ENCODE peak calls at places on chromosomes 11 and 22, in five cellular contexts. N is upper lobe of right lung, C is psoas muscle, G is fibroblast of lung, O is OCI-LY7. P is an unnamed sample.

GRCh38 chr11:71339178-71339881 is 87.0 kb upstream of the SHANK2 start:
- DNase-seq in N (peak), G (no peak), O (no peak), C (no peak), P (no peak)

GRCh38 chr11:33912405-33913361 is 20.8 kb upstream of the LMO2 start:
- DNase-seq in N (no peak), C (no peak), O (no peak), G (peak), P (no peak)

GRCh38 chr11:123060265-123061000 is 1.5 kb downstream of the HSPA8 start:
- DNase-seq in O (peak), N (no peak), G (no peak), C (no peak), P (no peak)

GRCh38 chr22:46968359-46968740 is 205.9 kb downstream of the TBC1D22A start:
- DNase-seq in C (no peak), O (no peak), G (no peak), N (no peak), P (no peak)

GRCh38 chr11:88353835-88354496 is 16.4 kb upstream of the CTSC start:
- DNase-seq in C (no peak), N (no peak), O (no peak), G (no peak), P (no peak)

GRCh38 chr11:9274499-9275228 is 9.5 kb upstream of the DENND5A start:
- DNase-seq in N (no peak), G (no peak), O (no peak), C (no peak), P (no peak)

GRCh38 chr22:43554259-43554636 is 142.4 kb downstream of the MPPED1 start:
- DNase-seq in N (no peak), O (no peak), C (no peak), G (no peak), P (no peak)

GRCh38 chr11:128365044-128365443 is 222.3 kb downstream of the ETS1 start:
- DNase-seq in N (no peak), G (peak), O (peak), C (no peak), P (no peak)

GRCh38 chr22:45867118-45867905 is 109.7 kb downstream of the WNT7B start:
- DNase-seq in O (no peak), C (no peak), G (peak), N (peak), P (no peak)

GRCh38 chr11:75667268-75667830 is 1.5 kb downstream of the MAP6 start:
- DNase-seq in C (peak), G (no peak), O (no peak), N (peak), P (no peak)

GRCh38 chr11:66570117-66570825 is 1.9 kb upstream of the CTSF start:
- DNase-seq in N (no peak), C (no peak), O (no peak), G (no peak), P (peak)

GRCh38 chr11:8291421-8292350 is 28.0 kb upstream of the LMO1 start:
- DNase-seq in N (no peak), G (no peak), O (no peak), C (no peak), P (no peak)

GRCh38 chr11:41382927-41383326 is 76.5 kb downstream of the LRRC4C start:
- DNase-seq in N (no peak), G (no peak), O (no peak), C (no peak), P (peak)

GRCh38 chr11:75428301-75428724 is 4.7 kb downstream of the KLHL35 start:
- DNase-seq in O (peak), C (peak), G (peak), N (peak), P (peak)

GRCh38 chr11:469684-470667 is 19.9 kb downstream of the PTDSS2 start:
- DNase-seq in G (peak), O (no peak), N (peak), C (peak), P (peak)

GRCh38 chr22:48366056-48366455 is 1461.6 kb downstream of the BRD1 start:
- DNase-seq in G (no peak), N (no peak), O (no peak), C (no peak), P (no peak)

GRCh38 chr22:17369553-17370035 is 334 bp downstream of the CECR2 start:
- DNase-seq in G (peak), O (peak), C (peak), N (peak), P (no peak)

GRCh38 chr22:41976070-41976901 is 7.0 kb downstream of the SEPTIN3 start:
- DNase-seq in G (no peak), C (no peak), O (no peak), N (peak), P (no peak)

GRCh38 chr22:37045958-37046357 is 5.6 kb upstream of the KCTD17 start:
- DNase-seq in C (no peak), G (peak), O (peak), N (no peak), P (no peak)

GRCh38 chr11:74493816-74494630 is 499 bp upstream of the LIPT2 start:
- DNase-seq in G (peak), O (no peak), N (no peak), C (no peak), P (no peak)

GRCh38 chr11:30724274-30724673 is 138.1 kb upstream of the MPPED2 start:
- DNase-seq in N (no peak), O (no peak), G (no peak), C (no peak), P (no peak)

GRCh38 chr22:43375951-43376455 is 32.8 kb upstream of the SCUBE1 start:
- DNase-seq in C (no peak), N (no peak), G (no peak), O (no peak), P (peak)

GRCh38 chr11:22130462-22131053 is 62.3 kb upstream of the ANO5 start:
- DNase-seq in C (no peak), G (no peak), O (peak), N (no peak), P (no peak)

GRCh38 chr22:44753189-44754042 is 1.0 kb downstream of the ARHGAP8 start:
- DNase-seq in O (no peak), G (peak), C (no peak), N (no peak), P (peak)

GRCh38 chr22:37178350-37179125 is 9.5 kb downstream of the C1QTNF6 start:
- DNase-seq in C (peak), G (peak), N (peak), O (no peak), P (peak)

GRCh38 chr11:127238321-127238720 is 237.8 kb upstream of the KIRREL3 start:
- DNase-seq in C (no peak), O (no peak), G (no peak), N (no peak), P (no peak)

GRCh38 chr11:131845255-131845654 is 474.8 kb downstream of the NTM start:
- DNase-seq in G (no peak), O (no peak), C (no peak), N (no peak), P (no peak)

GRCh38 chr22:43862074-43862881 is at the start of gene SULT4A1:
- DNase-seq in G (peak), N (peak), C (no peak), O (no peak), P (no peak)

GRCh38 chr11:119983240-119983732 is 154.6 kb downstream of the TRIM29 start:
- DNase-seq in N (no peak), C (no peak), G (no peak), O (no peak), P (no peak)

GRCh38 chr11:44607987-44608386 is 42.5 kb downstream of the CD82 start:
- DNase-seq in N (no peak), G (peak), C (no peak), O (no peak), P (no peak)

GRCh38 chr11:124746621-124747243 is 5.3 kb downstream of the VSIG2 start:
- DNase-seq in N (peak), C (peak), O (peak), G (peak), P (peak)

GRCh38 chr11:124748100-124748418 is 4.0 kb downstream of the VSIG2 start:
- DNase-seq in G (no peak), N (no peak), O (no peak), C (no peak), P (no peak)

GRCh38 chr11:124747406-124748099 is 4.5 kb downstream of the VSIG2 start:
- DNase-seq in O (no peak), C (no peak), G (no peak), N (no peak), P (no peak)

GRCh38 chr11:124745270-124745834 is 5.6 kb downstream of the NRGN start:
- DNase-seq in N (no peak), O (no peak), C (no peak), G (no peak), P (no peak)

GRCh38 chr11:124745835-124746620 is 6.0 kb downstream of the VSIG2 start:
- DNase-seq in G (no peak), N (no peak), O (peak), C (no peak), P (no peak)
- TF ChIP-seq CTCF in G (peak), N (no peak), O (peak), C (no peak), P (peak)

DNA sequence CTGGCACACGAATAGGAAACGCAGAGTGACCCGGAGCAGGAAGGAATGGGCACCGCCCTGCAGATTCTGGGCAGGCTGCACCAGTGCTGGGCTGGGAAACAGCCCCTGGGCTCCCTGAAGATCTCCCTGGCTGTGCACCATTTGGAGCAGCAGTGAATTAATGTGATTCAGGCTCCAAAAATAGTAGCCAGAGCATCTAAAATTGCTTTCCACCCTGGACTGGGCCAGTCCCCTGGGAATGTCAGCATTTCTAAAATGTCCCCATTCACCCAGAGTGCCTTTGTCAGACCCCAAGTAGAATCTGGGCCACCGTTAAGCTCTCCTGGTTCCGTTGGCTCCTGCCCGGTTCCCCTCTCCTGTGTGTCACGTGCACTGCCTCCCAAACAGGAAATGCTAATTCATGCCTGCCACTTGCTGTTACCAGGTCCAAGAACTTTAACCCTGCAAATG is 18.5 kb downstream of the IRAG1 start:
- DNase-seq in G (no peak), O (no peak), N (no peak), C (peak), P (no peak)
- H3K4me3 ChIP-seq in G (no peak), O (no peak), N (peak), C (peak), P (no peak)

DNA sequence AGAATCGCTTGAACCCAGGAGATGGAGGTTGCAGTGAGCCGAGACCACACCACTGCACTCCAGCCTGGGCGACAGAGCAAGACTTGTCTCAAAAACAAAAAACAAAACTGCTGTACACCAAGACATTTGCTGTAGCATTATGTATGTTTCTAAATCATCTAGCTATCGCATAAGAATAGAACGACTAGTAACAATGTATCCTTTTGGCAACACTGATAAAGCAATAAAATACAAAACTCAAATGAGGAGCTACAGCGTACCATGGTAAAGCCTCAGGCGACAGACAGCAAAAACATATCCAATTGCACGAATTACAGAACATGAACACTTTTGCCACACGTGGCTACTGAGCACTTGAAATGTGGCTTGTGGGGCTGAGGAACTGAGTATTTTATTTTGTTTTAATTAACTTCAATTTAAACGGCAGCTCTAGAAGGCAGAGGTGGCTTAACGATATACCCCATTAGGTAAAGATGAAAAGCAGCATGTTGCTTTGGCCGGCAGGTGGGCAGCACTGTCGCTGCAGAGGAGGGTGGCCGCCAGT is 2.3 kb downstream of the TUBGCP6 start:
- DNase-seq in O (no peak), G (no peak), N (no peak), C (no peak), P (no peak)
- TF ChIP-seq CTCF in O (no peak), G (no peak), N (no peak), C (no peak), P (no peak)

DNA sequence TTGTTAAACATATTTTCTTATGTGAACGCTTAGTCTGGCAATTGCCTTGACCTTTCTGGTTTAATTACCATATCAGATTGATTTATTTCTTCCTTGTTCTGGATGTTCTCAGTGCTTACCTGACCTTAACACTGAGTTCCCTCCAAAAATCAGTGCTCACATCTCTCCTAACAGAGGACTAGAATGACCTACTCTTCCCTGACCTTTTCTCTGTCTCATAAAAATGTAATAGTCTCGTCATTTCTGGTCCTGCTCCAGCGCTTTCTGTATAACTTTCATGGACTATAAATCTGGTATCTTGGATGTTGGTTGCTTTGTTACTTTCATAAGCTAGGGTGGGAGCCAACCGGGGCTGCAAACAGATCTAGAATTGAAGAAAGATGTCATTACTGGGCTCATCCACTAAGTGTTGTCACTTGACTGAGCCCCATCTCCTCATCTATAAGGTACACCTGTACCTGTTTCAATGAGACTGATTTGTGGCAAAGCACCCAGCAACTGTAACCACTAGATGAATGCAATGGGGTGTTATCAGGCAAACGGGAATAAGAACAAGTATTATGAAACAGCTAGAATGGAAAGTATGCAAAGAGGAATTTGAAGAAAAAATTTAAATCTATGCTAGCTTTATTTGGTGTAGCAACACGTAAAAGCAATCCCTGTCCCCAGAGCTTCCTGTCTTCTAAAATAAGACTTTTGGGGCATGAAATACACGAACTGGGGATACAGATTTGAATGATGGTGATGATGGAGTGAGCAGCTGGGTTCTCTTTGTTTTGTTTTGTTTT is 2.4 kb downstream of the FADS2 start:
- DNase-seq in G (no peak), O (no peak), C (no peak), N (no peak), P (no peak)
- H3K4me3 ChIP-seq in G (peak), O (no peak), C (no peak), N (peak), P (peak)

DNA sequence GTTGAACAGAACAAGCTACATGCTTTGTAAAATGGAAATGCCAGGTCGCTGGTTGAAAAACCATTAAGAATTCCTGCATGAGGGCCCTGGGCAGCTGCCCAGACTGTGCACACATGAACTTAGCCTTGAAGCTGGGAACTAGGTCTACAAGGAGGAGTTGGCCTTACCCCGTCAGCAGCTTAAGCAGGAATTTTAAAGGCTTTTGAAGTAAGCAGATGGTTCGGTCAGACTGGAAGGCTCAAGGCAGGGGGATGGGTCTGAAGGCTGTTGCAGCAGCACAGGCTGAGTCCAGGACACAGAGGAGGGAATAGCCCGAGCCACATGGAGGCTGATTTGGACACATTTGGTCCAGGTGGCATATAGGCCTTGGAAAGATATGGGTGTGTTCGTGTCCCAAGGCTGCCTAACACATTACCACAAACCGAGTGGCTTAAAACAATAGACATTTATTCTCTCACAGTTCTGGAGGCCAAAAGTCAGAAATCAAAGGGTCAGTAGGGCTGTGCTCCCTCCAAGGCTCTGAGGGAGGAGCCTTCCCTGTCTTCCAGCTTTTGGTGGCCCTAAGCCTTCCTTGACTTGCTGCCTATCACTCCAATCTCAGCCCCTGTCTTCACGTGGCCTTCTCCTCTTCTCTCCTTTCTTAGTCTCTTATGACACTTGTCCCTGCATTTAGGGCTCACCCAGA is 11.6 kb downstream of the LIF start:
- DNase-seq in O (no peak), C (no peak), G (peak), N (no peak), P (peak)
- TF ChIP-seq CTCF in O (no peak), C (no peak), G (no peak), N (no peak), P (no peak)

GRCh38 chr11:35043933-35044332 is 95.0 kb upstream of the CD44 start:
- DNase-seq in G (peak), O (no peak), N (no peak), C (no peak), P (no peak)

GRCh38 chr11:35046606-35047005 is 92.4 kb upstream of the CD44 start:
- DNase-seq in G (no peak), C (no peak), O (no peak), N (no peak), P (no peak)

GRCh38 chr11:35042906-35043305 is 96.1 kb upstream of the CD44 start:
- DNase-seq in G (no peak), N (no peak), O (no peak), C (no peak), P (no peak)

GRCh38 chr11:35047179-35047578 is 91.8 kb upstream of the CD44 start:
- DNase-seq in C (no peak), G (no peak), O (peak), N (no peak), P (no peak)

GRCh38 chr11:35045219-35045819 is 93.7 kb upstream of the CD44 start:
- DNase-seq in C (no peak), N (no peak), G (no peak), O (no peak), P (no peak)
- H3K4me3 ChIP-seq in C (no peak), N (no peak), G (no peak), O (no peak), P (no peak)

GRCh38 chr11:58958500-58958899 is 19.2 kb downstream of the GLYATL1 start:
- DNase-seq in G (no peak), O (peak), C (no peak), N (no peak), P (no peak)
- TF ChIP-seq CTCF in G (peak), O (peak), C (peak), N (peak), P (peak)

GRCh38 chr11:37503411-37504065 is 905.5 kb upstream of the RAG2 start:
- DNase-seq in C (no peak), O (no peak), G (no peak), N (no peak), P (no peak)

GRCh38 chr11:37504066-37504611 is 906.1 kb upstream of the RAG2 start:
- DNase-seq in C (no peak), G (peak), N (no peak), O (no peak), P (peak)

GRCh38 chr11:37500425-37500824 is 902.4 kb upstream of the RAG2 start:
- DNase-seq in G (no peak), N (no peak), C (no peak), O (no peak), P (no peak)

GRCh38 chr11:37504925-37505324 is 906.9 kb upstream of the RAG2 start:
- DNase-seq in G (peak), O (no peak), C (no peak), N (no peak), P (no peak)

DNA sequence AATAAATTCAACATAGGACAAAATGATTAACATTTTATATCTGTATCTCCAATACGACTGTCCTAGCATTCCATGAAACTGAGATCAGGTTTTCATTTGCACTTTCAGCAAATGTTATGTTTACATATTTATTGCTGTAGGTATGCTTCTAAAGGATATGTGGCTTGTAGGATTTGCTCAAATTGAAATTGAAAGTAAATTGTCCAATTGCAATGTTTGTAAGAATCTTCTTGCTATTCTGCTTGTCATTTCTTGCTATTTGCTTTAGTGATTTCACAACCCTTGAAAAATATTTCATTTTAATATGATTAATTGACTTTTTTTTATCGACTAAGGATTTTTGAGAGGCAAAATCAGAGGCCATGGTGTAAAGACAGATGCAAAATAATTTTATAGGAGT is 904.2 kb upstream of the RAG2 start:
- DNase-seq in N (no peak), C (no peak), O (no peak), G (peak), P (no peak)
- H3K4me3 ChIP-seq in N (no peak), C (no peak), O (no peak), G (no peak), P (no peak)

P was measured in retinal pigment epithelial cell.